ENCODE peak calls at places on chromosomes 2 and 18, in five cellular contexts. C is K562, B is GM12878, H is T47D, A is HCT116. V is an unnamed sample.

GRCh38 chr2:62489162-62489561 is 16.8 kb downstream of the TMEM17 start:
- DNase-seq in C (no peak), B (no peak), H (no peak), A (no peak), V (no peak)

GRCh38 chr2:164671664-164672396 is 50.5 kb upstream of the GRB14 start:
- DNase-seq in C (no peak), B (no peak), H (no peak), A (no peak), V (no peak)

GRCh38 chr2:228102949-228103348 is 78.5 kb downstream of the SPHKAP start:
- DNase-seq in C (no peak), B (peak), H (no peak), A (no peak), V (no peak)

GRCh38 chr18:36572135-36572856 is 256.5 kb downstream of the TPGS2 start:
- DNase-seq in C (peak), B (peak), H (peak), A (peak), V (peak)

GRCh38 chr18:24987271-24987932 is 364.6 kb downstream of the ZNF521 start:
- DNase-seq in C (no peak), B (no peak), H (no peak), A (no peak), V (peak)

GRCh38 chr18:55713707-55714106 is 125.7 kb upstream of the TCF4 start:
- DNase-seq in C (no peak), B (no peak), H (no peak), A (no peak), V (no peak)

GRCh38 chr18:55124078-55124477 is 164.8 kb upstream of the CCDC68 start:
- DNase-seq in C (no peak), B (no peak), H (no peak), A (no peak), V (no peak)

GRCh38 chr2:102206666-102207341 is 20.0 kb downstream of the IL1RL2 start:
- DNase-seq in C (no peak), B (no peak), H (no peak), A (no peak), V (no peak)

GRCh38 chr18:67896471-67896870 is 380.0 kb upstream of the DSEL start:
- DNase-seq in C (no peak), B (no peak), H (no peak), A (no peak), V (no peak)

GRCh38 chr2:60553496-60553991 is at the start of gene BCL11A:
- DNase-seq in C (peak), B (no peak), H (peak), A (peak), V (peak)
- TF ChIP-seq JUND in C (no peak), B (no peak), H (no peak), A (no peak), V (no peak)

DNA sequence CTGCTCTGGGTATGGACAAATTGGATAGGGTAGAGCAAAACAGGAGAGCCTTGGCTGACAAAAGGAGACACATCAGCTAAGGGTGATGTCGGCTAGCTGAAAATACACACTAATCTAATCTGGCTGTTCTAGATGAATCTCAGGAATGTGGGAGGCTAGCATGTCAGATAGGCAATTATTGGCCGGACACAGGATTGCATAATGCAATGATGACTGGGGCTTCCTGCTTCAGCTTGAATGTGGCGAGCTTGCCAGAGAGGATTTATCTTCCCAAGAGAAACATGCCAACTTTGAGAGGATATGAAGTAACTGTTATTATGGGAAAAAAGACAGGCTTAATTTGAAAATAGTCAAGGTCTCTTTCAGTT is 102.3 kb downstream of the TRIB2 start:
- DNase-seq in C (no peak), B (no peak), H (no peak), A (no peak), V (no peak)
- TF ChIP-seq JUND in C (no peak), B (no peak), H (no peak), A (no peak), V (peak)

GRCh38 chr2:17800693-17801458 is 15.4 kb upstream of the MSGN1 start:
- DNase-seq in C (no peak), B (no peak), H (no peak), A (no peak), V (no peak)
- TF ChIP-seq JUND in C (no peak), B (no peak), H (no peak), A (no peak), V (no peak)

GRCh38 chr18:57797209-57797651 is 5.9 kb downstream of the ATP8B1 start:
- DNase-seq in C (no peak), B (no peak), H (peak), A (no peak), V (no peak)
- TF ChIP-seq JUND in C (no peak), B (no peak), H (no peak), A (no peak), V (no peak)

DNA sequence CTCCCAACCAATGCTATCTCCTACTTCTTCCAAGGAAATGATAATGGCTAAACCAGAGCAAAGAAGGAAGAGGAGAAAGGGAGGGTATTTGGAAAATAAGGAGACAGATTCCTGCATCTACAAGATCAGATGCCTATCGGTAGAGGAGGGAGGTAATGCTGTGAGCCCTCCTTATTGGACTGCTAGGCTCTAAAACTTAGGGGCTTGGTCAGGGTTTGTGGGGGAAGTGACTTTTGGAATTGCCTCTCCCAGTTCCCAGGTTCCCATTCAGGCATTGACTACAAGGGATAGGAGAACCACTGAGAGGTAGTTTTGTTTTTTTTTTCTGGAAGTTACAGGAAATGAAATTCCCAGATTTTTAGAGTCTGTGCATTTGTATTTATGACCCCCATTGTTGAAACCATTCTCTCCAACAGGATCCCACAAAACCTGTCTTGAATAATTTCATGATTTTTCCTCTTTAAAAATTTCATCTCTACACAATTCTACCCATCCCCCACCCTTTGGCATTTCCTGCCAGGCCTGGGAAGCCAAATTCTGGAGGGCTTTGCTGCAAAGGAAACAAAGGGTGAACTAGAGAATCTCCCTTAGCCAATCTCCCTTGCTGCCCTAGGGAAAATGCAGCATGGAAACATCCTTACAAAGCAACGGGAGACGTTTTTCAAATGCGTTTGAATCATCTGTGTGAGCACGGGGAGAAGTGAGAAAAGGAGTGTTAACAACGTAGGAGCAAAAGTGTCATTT is 282.1 kb upstream of the EPAS1 start:
- DNase-seq in C (no peak), B (no peak), H (no peak), A (no peak), V (no peak)
- TF ChIP-seq JUND in C (no peak), B (no peak), H (no peak), A (no peak), V (no peak)

GRCh38 chr18:10579079-10579867 is 53.4 kb downstream of the NAPG start:
- DNase-seq in C (no peak), B (no peak), H (no peak), A (no peak), V (no peak)
- TF ChIP-seq JUND in C (no peak), B (no peak), H (no peak), A (no peak), V (no peak)

V was measured in SK-N-SH.